ENCODE peak calls at places on chromosomes 13 and 19, in five cellular contexts. Z is HCT116, H is HepG2, E is stomach, O is esophagus squamous epithelium. B is an unnamed sample.

GRCh38 chr13:27004389-27004788 is 167.2 kb downstream of the USP12 start:
- DNase-seq in Z (no peak), H (no peak), E (no peak), O (no peak), B (no peak)

GRCh38 chr19:12786149-12786870 is 5.0 kb upstream of the JUNB start:
- DNase-seq in Z (no peak), H (no peak), E (peak; percentile 95), O (peak; percentile 50), B (no peak)

GRCh38 chr19:40831502-40832430 is 18.5 kb downstream of the CYP2A6 start:
- DNase-seq in Z (no peak), H (peak; percentile 96), E (no peak), O (no peak), B (peak; percentile 52)

GRCh38 chr19:39160523-39160861 is 34.9 kb downstream of the PAK4 start:
- DNase-seq in Z (no peak), H (no peak), E (peak; percentile 69), O (no peak), B (peak; percentile 58)

GRCh38 chr13:72544042-72544441 is 183.4 kb downstream of the MZT1 start:
- DNase-seq in Z (no peak), H (no peak), E (no peak), O (no peak), B (no peak)

GRCh38 chr19:30163663-30164062 is 208.5 kb upstream of the ZNF536 start:
- DNase-seq in Z (no peak), H (no peak), E (no peak), O (no peak), B (no peak)

GRCh38 chr13:52414963-52415362 is 9.0 kb upstream of the THSD1 start:
- DNase-seq in Z (no peak), H (no peak), E (no peak), O (no peak), B (no peak)

GRCh38 chr13:74423434-74423833 is 289.2 kb upstream of the KLF12 start:
- DNase-seq in Z (no peak), H (no peak), E (no peak), O (no peak), B (no peak)

GRCh38 chr19:12880551-12881171 is 588 bp downstream of the DNASE2 start:
- DNase-seq in Z (no peak), H (no peak), E (peak; percentile 40), O (no peak), B (no peak)

GRCh38 chr19:43782689-43783231 is 2.0 kb upstream of the KCNN4 start:
- DNase-seq in Z (no peak), H (no peak), E (peak; percentile 65), O (no peak), B (no peak)

GRCh38 chr13:98352226-98352625 is 175.2 kb upstream of the RNF113B start:
- DNase-seq in Z (no peak), H (no peak), E (no peak), O (no peak), B (no peak)

GRCh38 chr13:73913043-73913740 is 221.0 kb downstream of the KLF12 start:
- DNase-seq in Z (no peak), H (no peak), E (no peak), O (no peak), B (no peak)

GRCh38 chr13:102484329-102484728 is 82.5 kb upstream of the FGF14 start:
- DNase-seq in Z (no peak), H (no peak), E (no peak), O (no peak), B (no peak)

GRCh38 chr19:18300930-18301717 is 19.7 kb upstream of the JUND start:
- DNase-seq in Z (no peak), H (no peak), E (peak; percentile 86), O (no peak), B (peak; percentile 58)

GRCh38 chr19:33299061-33299665 is 3.2 kb downstream of the CEBPA start:
- DNase-seq in Z (no peak), H (no peak), E (no peak), O (no peak), B (no peak)

GRCh38 chr13:63455938-63456337 is 2040.3 kb upstream of the PCDH20 start:
- DNase-seq in Z (no peak), H (no peak), E (no peak), O (no peak), B (no peak)

GRCh38 chr13:30835442-30835841 is 70.6 kb upstream of the MEDAG start:
- DNase-seq in Z (no peak), H (no peak), E (no peak), O (no peak), B (no peak)

GRCh38 chr19:43524922-43525835 is 1.8 kb downstream of the ETHE1 start:
- DNase-seq in Z (peak; percentile 57), H (peak; percentile 87), E (peak; percentile 65), O (no peak), B (peak; percentile 58)

GRCh38 chr19:47112664-47113445 is 721 bp downstream of the ZC3H4 start:
- DNase-seq in Z (peak; percentile 98), H (peak; percentile 96), E (peak; percentile 99), O (peak; percentile 84), B (peak; percentile 98)
- TF ChIP-seq POLR2A in Z (peak; percentile 70), H (peak; percentile 72), E (no peak), O (no peak), B (peak; percentile 82)

GRCh38 chr13:44433863-44434262 is 60.2 kb downstream of the SERP2 start:
- DNase-seq in Z (no peak), H (no peak), E (no peak), O (no peak), B (no peak)
- H3K27ac ChIP-seq in Z (peak overlapping the region; percentile 91), H (no peak overlapping the region), E (peak overlapping the region; percentile 97), O (peak overlapping the region; percentile 94), B (peak overlapping the region; percentile 96)

GRCh38 chr13:92805766-92806165 is 420.8 kb upstream of the GPC6 start:
- DNase-seq in Z (no peak), H (no peak), E (no peak), O (no peak), B (no peak)

GRCh38 chr13:92807343-92807742 is 419.3 kb upstream of the GPC6 start:
- DNase-seq in Z (no peak), H (no peak), E (no peak), O (no peak), B (no peak)

GRCh38 chr13:92808007-92808406 is 418.6 kb upstream of the GPC6 start:
- DNase-seq in Z (no peak), H (no peak), E (no peak), O (no peak), B (no peak)

GRCh38 chr13:92804926-92805325 is 421.7 kb upstream of the GPC6 start:
- DNase-seq in Z (no peak), H (no peak), E (no peak), O (no peak), B (no peak)

DNA sequence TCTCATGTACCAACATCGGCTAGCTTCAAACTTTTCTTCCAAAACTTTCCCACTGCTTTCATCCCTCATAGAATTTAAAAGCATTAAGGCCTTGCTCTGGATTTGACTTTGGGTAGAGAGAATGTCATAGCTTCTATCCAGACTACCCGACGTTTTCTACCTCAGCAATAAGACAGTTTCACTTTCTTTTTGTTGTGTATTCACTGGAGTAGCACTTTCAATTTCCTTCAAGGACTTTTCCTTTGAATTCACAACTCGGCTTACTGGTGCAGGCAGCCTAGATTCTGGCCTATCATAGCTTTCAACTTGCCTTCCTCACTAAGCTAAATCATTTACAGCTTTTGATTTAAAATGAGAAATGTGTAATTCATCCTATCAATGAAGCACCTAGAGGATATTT is 420.4 kb upstream of the GPC6 start:
- DNase-seq in Z (no peak), H (no peak), E (no peak), O (no peak), B (no peak)
- TF ChIP-seq POLR2A in Z (no peak), H (no peak), E (no peak), O (no peak), B (no peak)

DNA sequence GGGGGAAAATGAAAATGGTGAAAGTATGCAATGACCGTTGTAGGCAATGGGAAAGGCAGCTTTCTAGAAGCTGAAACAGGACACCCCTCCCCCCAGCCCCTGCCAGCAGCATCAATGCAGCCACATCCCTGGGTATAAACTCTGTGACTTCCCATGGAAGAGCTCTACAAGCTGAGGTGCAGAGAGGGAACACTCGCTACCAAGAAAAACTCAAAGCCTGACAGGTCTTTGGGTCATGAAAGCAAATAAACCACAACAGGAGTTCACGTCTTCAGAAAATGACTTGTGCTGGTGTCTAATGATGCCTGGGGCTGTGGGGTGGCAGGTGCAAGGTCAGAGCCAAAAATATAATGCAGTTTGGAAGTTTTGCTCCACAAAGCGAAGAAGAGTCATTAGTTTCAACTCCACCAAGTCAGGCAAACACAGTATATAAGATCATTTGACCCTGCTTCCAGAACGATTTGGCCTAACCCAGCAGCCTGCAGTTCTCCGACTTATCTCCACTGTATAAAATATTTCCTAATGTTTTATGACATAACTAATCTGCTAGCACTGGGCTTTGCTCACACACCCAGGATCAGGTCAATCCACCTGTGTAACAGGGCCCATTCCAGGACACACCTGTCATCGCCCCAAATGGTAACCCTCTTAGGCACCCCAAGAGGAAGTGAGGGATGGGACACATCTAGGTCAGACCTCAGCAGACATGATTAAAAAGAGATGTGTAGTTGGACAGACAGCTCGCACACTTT is 102.1 kb downstream of the IRS2 start:
- DNase-seq in Z (no peak), H (no peak), E (no peak), O (no peak), B (no peak)
- H3K27ac ChIP-seq in Z (no peak overlapping the region), H (no peak overlapping the region), E (peak overlapping the region; percentile 73), O (no peak overlapping the region), B (no peak overlapping the region)

DNA sequence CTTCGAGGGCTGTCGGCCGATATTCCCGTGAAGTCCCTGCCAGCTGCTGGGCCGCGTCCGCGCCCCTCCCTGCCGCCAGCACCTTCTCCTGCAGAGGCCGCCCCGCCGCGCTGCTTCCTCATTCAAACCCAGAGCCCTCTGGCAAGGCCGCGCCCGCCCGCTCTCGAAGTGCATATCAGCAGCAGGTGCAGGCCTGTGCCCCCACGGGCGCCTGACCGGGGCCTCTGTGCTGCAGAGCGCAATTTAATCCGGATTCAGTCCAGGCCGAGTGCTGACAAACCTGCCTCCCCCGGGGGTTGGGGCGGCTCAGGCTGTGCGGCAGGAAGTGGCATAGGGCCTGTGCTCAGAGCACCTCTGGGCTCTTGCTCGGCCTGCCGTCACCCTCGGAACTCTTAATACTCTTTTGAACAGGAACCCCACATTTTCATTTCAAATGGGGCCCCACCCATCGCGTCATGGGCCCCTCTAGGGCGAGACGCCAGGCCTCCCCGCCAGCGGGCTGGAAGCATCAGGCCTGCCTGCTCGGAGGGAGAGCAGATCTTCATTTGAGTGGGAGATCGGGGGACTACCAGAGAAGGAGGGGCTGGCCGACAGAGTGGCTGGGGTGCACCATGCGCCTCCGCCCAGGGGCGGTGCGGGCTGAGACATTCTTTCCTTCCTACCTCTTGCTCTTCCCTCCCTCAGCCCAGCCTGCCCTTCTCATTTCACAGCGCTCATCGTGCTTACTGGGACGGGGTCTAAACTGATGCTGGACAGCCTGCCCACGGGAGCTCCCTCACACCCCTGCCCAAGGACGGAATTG is 125.7 kb downstream of the TNFRSF19 start:
- DNase-seq in Z (no peak), H (no peak), E (no peak), O (peak; percentile 16), B (no peak)
- TF ChIP-seq POLR2A in Z (no peak), H (no peak), E (no peak), O (no peak), B (no peak)

GRCh38 chr19:55581828-55582223 is 1.2 kb upstream of the ZNF579 start:
- DNase-seq in Z (no peak), H (peak; percentile 92), E (no peak), O (no peak), B (no peak)
- H3K27ac ChIP-seq in Z (no peak overlapping the region), H (peak overlapping the region; percentile 79), E (peak overlapping the region; percentile 93), O (peak overlapping the region; percentile 89), B (no peak overlapping the region)